ENCODE peak calls at places on chromosomes 4 and X, in six cellular contexts. K, S, T, C, N and U are unnamed samples.

GRCh38 chr4:169744601-169745000 is 13.1 kb downstream of the HPF1 start:
- DNase-seq in K (no peak), S (peak; percentile 19), T (no peak), C (no peak), N (no peak), U (no peak)

GRCh38 chr4:141307241-141307689 is 86.6 kb downstream of the ZNF330 start:
- DNase-seq in K (peak; percentile 62), S (peak; percentile 52), T (peak; percentile 69), C (peak; percentile 63), N (peak; percentile 69), U (peak; percentile 52)

GRCh38 chr4:135382280-135382679 is 1180.7 kb upstream of the PABPC4L start:
- DNase-seq in K (peak; percentile 59), S (no peak), T (no peak), C (no peak), N (no peak), U (no peak)

GRCh38 chr4:2266181-2266580 is 4.3 kb upstream of the MXD4 start:
- DNase-seq in K (no peak), S (no peak), T (peak; percentile 40), C (peak; percentile 61), N (no peak), U (peak; percentile 72)

GRCh38 chr4:54547299-54548097 is 110.3 kb upstream of the KIT start:
- DNase-seq in K (no peak), S (no peak), T (peak; percentile 62), C (peak; percentile 7), N (no peak), U (no peak)

GRCh38 chr4:80172203-80172602 is 25.1 kb upstream of the PRDM8 start:
- DNase-seq in K (no peak), S (no peak), T (peak; percentile 31), C (no peak), N (no peak), U (no peak)

GRCh38 chr4:121408-122084 is 2.8 kb upstream of the ZNF718 start:
- DNase-seq in K (no peak), S (no peak), T (peak; percentile 7), C (no peak), N (peak; percentile 94), U (no peak)

GRCh38 chrX:44898411-44899221 is 25.6 kb downstream of the KDM6A start:
- DNase-seq in K (no peak), S (peak; percentile 33), T (no peak), C (peak; percentile 43), N (no peak), U (no peak)

GRCh38 chrX:9231491-9231890 is 197.6 kb upstream of the FAM9B start:
- DNase-seq in K (peak; percentile 3), S (no peak), T (no peak), C (no peak), N (no peak), U (peak; percentile 23)

GRCh38 chr4:172706000-172706399 is 462.6 kb upstream of the GALNT7 start:
- DNase-seq in K (no peak), S (no peak), T (no peak), C (no peak), N (no peak), U (no peak)

GRCh38 chrX:133544105-133544504 is 128.8 kb upstream of the GPC4 start:
- DNase-seq in K (peak; percentile 24), S (peak; percentile 78), T (no peak), C (peak; percentile 32), N (no peak), U (peak; percentile 52)

DNA sequence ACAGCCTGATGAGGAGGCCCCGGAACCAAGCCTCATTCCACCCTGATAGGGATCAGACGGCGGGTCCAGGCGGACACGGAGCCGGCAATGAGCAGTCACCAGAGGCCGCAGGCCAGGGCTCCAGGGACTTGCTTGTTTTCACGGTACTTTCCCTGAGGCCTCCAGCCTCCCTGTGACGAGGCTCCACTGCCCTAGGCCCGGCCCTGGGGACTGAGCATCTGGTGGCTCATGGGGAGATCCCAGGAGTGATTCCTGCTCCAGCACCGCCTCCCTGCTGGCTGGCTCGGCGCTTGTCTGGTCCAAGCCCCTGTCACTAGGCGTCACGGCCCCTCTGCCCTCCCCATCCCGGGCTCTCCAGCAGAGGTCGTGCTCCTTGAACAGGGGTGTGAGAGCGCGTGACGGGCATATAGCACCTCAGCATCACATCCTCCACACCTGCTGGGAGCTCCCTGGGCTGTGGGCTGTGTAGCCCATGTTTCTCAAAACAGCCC is 14.1 kb downstream of the HTRA3 start:
- DNase-seq in K (no peak), S (no peak), T (no peak), C (no peak), N (no peak), U (no peak)
- TF ChIP-seq CTCF in K (no peak), S (no peak), T (no peak), C (no peak), N (no peak), U (no peak)

DNA sequence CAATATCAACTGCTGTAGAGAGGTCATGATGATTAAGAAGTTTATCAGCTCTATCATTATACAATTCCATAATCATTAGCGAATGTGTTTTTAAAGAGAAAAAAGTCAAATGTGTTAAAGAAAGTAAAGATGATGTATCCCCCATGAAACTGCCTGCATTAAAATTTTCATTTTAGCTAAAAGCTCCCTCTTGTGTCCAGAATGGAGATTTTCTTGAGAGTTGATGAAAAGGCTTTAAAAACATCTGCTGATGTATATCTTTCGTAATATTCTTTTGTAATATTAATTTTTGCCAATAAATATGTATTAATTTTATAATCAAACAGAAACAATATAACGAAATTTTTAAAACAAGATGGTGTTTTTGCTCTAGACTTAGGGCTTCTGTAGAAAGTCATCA is 52.1 kb upstream of the LHFPL1 start:
- DNase-seq in K (no peak), S (no peak), T (no peak), C (no peak), N (peak; percentile 2), U (peak; percentile 0)
- TF ChIP-seq CTCF in K (peak; percentile 11), S (peak; percentile 11), T (no peak), C (no peak), N (peak; percentile 4), U (peak; percentile 2)

GRCh38 chrX:128800138-128800537 is 723.2 kb downstream of the SMARCA1 start:
- DNase-seq in K (no peak), S (no peak), T (no peak), C (no peak), N (peak; percentile 8), U (no peak)
- TF ChIP-seq CTCF in K (no peak), S (peak; percentile 14), T (no peak), C (no peak), N (peak; percentile 40), U (no peak)

DNA sequence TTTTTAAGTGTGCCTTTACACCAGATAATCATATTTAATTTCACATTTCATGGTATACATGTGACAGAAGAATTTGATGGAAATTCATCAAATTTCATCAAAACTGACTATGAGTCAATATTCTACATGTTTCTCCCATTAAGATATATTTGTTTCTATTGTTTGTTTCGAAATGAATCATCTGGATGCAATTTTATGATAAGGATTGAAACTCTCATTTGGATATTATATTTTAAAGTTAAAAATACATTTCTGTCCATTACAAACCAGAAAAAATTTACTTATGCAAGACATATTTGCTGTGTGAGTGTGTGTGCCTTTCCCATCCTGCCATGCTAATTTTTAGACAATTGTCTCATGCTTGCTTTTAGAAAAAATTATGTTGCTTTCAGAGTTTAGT is 52.2 kb downstream of the SULT1B1 start:
- DNase-seq in K (no peak), S (no peak), T (no peak), C (no peak), N (no peak), U (peak; percentile 51)
- TF ChIP-seq CTCF in K (no peak), S (no peak), T (no peak), C (no peak), N (no peak), U (no peak)

DNA sequence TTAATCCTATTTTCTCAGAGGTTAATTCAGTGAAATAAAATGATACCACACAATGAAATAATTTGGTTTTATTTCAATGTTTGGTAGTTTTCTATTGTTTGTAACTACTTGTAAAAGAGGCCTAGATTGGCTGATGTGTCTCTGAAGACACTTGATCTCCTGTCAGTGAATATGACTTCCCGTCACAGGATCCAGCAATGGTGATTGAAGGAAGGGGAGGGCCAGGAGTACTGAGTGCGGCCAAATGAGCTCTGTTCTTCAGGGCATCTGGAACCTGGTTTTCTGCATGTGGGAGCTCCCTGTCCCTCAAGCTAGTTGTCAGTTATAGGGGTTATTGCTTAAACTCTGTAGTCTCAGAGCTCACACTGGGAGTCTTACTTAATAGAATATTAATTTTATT is 86.5 kb upstream of the OTUD4 start:
- DNase-seq in K (no peak), S (no peak), T (no peak), C (no peak), N (no peak), U (no peak)
- TF ChIP-seq CTCF in K (no peak), S (no peak), T (no peak), C (no peak), N (no peak), U (no peak)